ENCODE peak calls at places on chromosomes 3 and 15, in five cellular contexts. A is lower leg skin, G is nephron progenitor cell, Y is fibroblast of mammary gland, W is GM13976. B is an unnamed sample.

GRCh38 chr3:190175490-190175889 is 54.8 kb upstream of the P3H2 start:
- DNase-seq in A (no peak), G (no peak), Y (peak; percentile 44), W (no peak), B (no peak)

GRCh38 chr15:70799667-70800450 is 36.5 kb upstream of the UACA start:
- DNase-seq in A (peak; percentile 28), G (no peak), Y (peak; percentile 97), W (no peak), B (no peak)

GRCh38 chr15:77959094-77959879 is 118.2 kb downstream of the TBC1D2B start:
- DNase-seq in A (peak; percentile 72), G (peak; percentile 89), Y (peak; percentile 56), W (peak; percentile 84), B (peak; percentile 95)

GRCh38 chr3:97010881-97011657 is 196.7 kb downstream of the EPHA6 start:
- DNase-seq in A (no peak), G (no peak), Y (no peak), W (no peak), B (no peak)

GRCh38 chr3:150710097-150710496 is 6.4 kb upstream of the ERICH6 start:
- DNase-seq in A (no peak), G (no peak), Y (no peak), W (no peak), B (no peak)

GRCh38 chr3:37571269-37571668 is 290.4 kb upstream of the CTDSPL start:
- DNase-seq in A (no peak), G (no peak), Y (peak; percentile 19), W (no peak), B (no peak)

GRCh38 chr3:126398423-126399347 is 4.0 kb downstream of the CFAP100 start:
- DNase-seq in A (no peak), G (no peak), Y (no peak), W (no peak), B (no peak)

GRCh38 chr3:75042941-75043340 is 428.5 kb upstream of the CNTN3 start:
- DNase-seq in A (no peak), G (no peak), Y (no peak), W (no peak), B (no peak)

GRCh38 chr15:40398413-40398873 is 7.2 kb upstream of the IVD start:
- DNase-seq in A (no peak), G (no peak), Y (no peak), W (peak; percentile 56), B (no peak)

GRCh38 chr15:78617131-78617915 is 3.5 kb downstream of the CHRNA3 start:
- DNase-seq in A (no peak), G (no peak), Y (no peak), W (no peak), B (no peak)

GRCh38 chr3:58288011-58288728 is 17.9 kb upstream of the RPP14 start:
- DNase-seq in A (no peak), G (no peak), Y (no peak), W (no peak), B (no peak)

GRCh38 chr15:75389791-75390382 is 21.5 kb upstream of the MAN2C1 start:
- DNase-seq in A (no peak), G (no peak), Y (no peak), W (no peak), B (no peak)

GRCh38 chr3:182740710-182741109 is 52.6 kb upstream of the ATP11B start:
- DNase-seq in A (peak; percentile 15), G (no peak), Y (peak; percentile 2), W (no peak), B (no peak)

GRCh38 chr3:29536016-29536736 is 255.3 kb downstream of the RBMS3 start:
- DNase-seq in A (no peak), G (no peak), Y (no peak), W (no peak), B (no peak)

GRCh38 chr3:32443471-32443870 is 51.8 kb downstream of the CMTM7 start:
- DNase-seq in A (no peak), G (no peak), Y (peak; percentile 62), W (no peak), B (no peak)

GRCh38 chr3:48400824-48401433 is 28.9 kb downstream of the FBXW12 start:
- DNase-seq in A (peak; percentile 59), G (peak; percentile 33), Y (peak; percentile 66), W (peak; percentile 89), B (no peak)

GRCh38 chr15:78715930-78716329 is 74.9 kb upstream of the CHRNB4 start:
- DNase-seq in A (no peak), G (no peak), Y (peak; percentile 93), W (no peak), B (peak; percentile 14)

GRCh38 chr3:133930341-133930933 is 34.8 kb upstream of the RAB6B start:
- DNase-seq in A (no peak), G (no peak), Y (peak; percentile 86), W (peak; percentile 59), B (peak; percentile 39)

GRCh38 chr15:72195101-72195511 is 2.5 kb downstream of the GRAMD2A start:
- DNase-seq in A (no peak), G (no peak), Y (no peak), W (no peak), B (no peak)

GRCh38 chr3:142608615-142609014 is 12.4 kb downstream of the PLS1 start:
- DNase-seq in A (no peak), G (no peak), Y (no peak), W (no peak), B (peak; percentile 89)

GRCh38 chr15:52008326-52008697 is 10.7 kb upstream of the MAPK6 start:
- DNase-seq in A (no peak), G (no peak), Y (no peak), W (no peak), B (no peak)

DNA sequence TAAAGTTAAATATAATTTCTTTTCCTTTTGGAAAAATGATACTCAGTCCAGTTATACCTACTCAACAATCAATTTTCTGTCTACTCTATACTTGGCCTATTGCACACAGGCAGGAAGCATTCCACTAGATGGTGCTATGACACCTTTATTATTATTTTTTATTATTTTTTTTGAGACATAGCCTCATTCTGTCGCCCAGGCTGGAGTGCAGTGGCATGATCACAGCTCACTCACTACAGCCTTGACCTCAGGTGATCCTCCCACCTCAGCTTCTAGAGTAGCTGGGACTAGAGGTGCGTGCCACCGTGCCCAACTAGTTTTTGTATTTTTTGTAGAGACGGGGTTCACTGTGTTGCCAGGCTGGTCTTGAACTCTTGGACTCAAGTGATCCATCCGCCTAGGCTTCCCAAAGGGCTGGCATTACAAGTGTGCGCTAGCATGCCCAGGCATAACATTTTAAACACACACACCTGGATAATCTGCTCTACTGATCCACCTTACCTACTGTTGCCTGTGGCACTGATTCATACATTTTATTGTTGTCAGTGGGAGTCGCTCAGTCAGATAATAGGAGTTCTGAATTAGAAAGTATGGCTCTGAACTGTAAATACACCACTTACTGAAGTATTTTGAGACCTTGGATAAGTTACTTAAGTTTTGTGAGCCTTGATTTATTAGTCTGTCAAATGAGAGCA is 56.2 kb downstream of the EIF3J start:
- DNase-seq in A (no peak), G (no peak), Y (peak; percentile 26), W (no peak), B (no peak)
- TF ChIP-seq CTCF in A (no peak), G (peak; percentile 33), Y (peak; percentile 60), W (no peak), B (peak; percentile 36)

DNA sequence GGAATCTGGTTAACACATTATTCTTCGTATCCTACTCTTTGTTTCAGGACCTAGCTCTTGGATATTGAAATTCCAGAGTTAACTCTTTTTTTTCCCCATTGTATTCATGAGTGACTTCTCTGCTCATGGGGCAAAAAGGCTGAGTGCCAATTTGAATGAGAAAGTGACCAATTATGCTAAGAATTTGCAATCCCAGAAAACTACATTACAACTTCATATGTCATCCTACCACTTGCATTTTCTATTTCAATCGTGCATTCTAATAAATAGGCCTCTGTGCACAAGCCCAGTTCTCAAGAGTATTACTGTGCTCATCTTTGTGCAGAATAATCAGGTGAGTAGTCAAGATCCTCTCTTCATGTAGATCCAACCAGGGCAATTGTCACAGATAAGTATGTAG is 537.8 kb downstream of the OTOL1 start:
- DNase-seq in A (no peak), G (no peak), Y (peak; percentile 48), W (no peak), B (no peak)
- TF ChIP-seq CTCF in A (no peak), G (no peak), Y (no peak), W (no peak), B (no peak)

GRCh38 chr3:186849392-186849975 is 7.0 kb downstream of the ADIPOQ start:
- DNase-seq in A (no peak), G (no peak), Y (peak; percentile 37), W (peak; percentile 73), B (peak; percentile 12)
- TF ChIP-seq CTCF in A (no peak), G (peak; percentile 42), Y (peak; percentile 29), W (peak; percentile 53), B (peak; percentile 25)

GRCh38 chr15:60592386-60593339 is 113.7 kb upstream of the ICE2 start:
- DNase-seq in A (peak; percentile 84), G (peak; percentile 88), Y (peak; percentile 63), W (peak; percentile 87), B (no peak)
- TF ChIP-seq CTCF in A (no peak), G (no peak), Y (no peak), W (peak; percentile 30), B (peak; percentile 37)

GRCh38 chr3:194161181-194162045 is 25.5 kb downstream of the HES1 start:
- DNase-seq in A (no peak), G (no peak), Y (no peak), W (no peak), B (no peak)
- TF ChIP-seq CTCF in A (no peak), G (no peak), Y (no peak), W (no peak), B (no peak)